ENCODE peak calls at places on chromosomes 1 and 21, in four cellular contexts. L is tibial nerve, W is colonic mucosa, Q is IMR-90. K is an unnamed sample.

GRCh38 chr1:228316589-228317387 is 89.8 kb downstream of the TRIM11 start:
- DNase-seq in L (no peak), W (no peak), Q (no peak), K (no peak)

GRCh38 chr1:53619088-53619810 is 119.7 kb downstream of the GLIS1 start:
- DNase-seq in L (no peak), W (no peak), Q (no peak), K (no peak)

GRCh38 chr1:1419363-1419811 is 1.7 kb downstream of the ANKRD65 start:
- DNase-seq in L (no peak), W (no peak), Q (no peak), K (peak; percentile 3)

GRCh38 chr1:52928083-52928404 is 968 bp downstream of the SCP2 start:
- DNase-seq in L (no peak), W (no peak), Q (no peak), K (no peak)

GRCh38 chr1:237166031-237166430 is 124.0 kb downstream of the RYR2 start:
- DNase-seq in L (no peak), W (no peak), Q (no peak), K (no peak)

GRCh38 chr1:157132111-157132510 is 6.1 kb downstream of the ETV3 start:
- DNase-seq in L (no peak), W (no peak), Q (no peak), K (no peak)

GRCh38 chr1:178609015-178609414 is 96.1 kb downstream of the TEX35 start:
- DNase-seq in L (no peak), W (no peak), Q (peak; percentile 92), K (no peak)

GRCh38 chr1:205279986-205280385 is 41.6 kb downstream of the NUAK2 start:
- DNase-seq in L (no peak), W (no peak), Q (no peak), K (no peak)

GRCh38 chr1:221759436-221759835 is 17.5 kb upstream of the DUSP10 start:
- DNase-seq in L (no peak), W (no peak), Q (peak; percentile 66), K (no peak)

DNA sequence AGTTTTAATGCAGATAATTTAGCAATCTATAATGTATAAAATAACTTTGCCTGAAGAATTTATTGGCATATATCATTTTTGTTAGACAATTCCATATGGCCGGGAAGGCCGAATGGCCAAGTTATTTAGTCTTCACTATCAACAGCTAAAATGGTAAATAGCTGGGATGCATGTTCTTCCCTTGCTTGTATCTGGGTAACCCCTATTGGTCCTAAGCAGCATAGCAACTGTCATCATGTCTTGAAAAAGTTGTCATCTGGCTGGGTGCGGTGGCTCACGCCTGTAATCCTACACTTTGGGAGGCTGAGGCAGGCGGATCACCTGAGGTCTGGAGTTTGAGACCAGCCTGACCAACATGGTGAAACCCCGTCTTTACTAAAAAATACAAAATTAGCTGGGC is 340.0 kb upstream of the DPYD start:
- DNase-seq in L (no peak), W (no peak), Q (no peak), K (no peak)
- TF ChIP-seq CTCF in L (no peak), W (no peak), Q (no peak), K (no peak)

GRCh38 chr1:17503146-17503545 is 36.4 kb upstream of the ARHGEF10L start:
- DNase-seq in L (no peak), W (no peak), Q (no peak), K (no peak)

GRCh38 chr1:17511188-17511587 is 28.3 kb upstream of the ARHGEF10L start:
- DNase-seq in L (no peak), W (no peak), Q (no peak), K (no peak)

GRCh38 chr1:17510138-17510537 is 29.4 kb upstream of the ARHGEF10L start:
- DNase-seq in L (no peak), W (no peak), Q (no peak), K (no peak)

GRCh38 chr1:17509320-17509719 is 30.2 kb upstream of the ARHGEF10L start:
- DNase-seq in L (no peak), W (no peak), Q (no peak), K (no peak)

DNA sequence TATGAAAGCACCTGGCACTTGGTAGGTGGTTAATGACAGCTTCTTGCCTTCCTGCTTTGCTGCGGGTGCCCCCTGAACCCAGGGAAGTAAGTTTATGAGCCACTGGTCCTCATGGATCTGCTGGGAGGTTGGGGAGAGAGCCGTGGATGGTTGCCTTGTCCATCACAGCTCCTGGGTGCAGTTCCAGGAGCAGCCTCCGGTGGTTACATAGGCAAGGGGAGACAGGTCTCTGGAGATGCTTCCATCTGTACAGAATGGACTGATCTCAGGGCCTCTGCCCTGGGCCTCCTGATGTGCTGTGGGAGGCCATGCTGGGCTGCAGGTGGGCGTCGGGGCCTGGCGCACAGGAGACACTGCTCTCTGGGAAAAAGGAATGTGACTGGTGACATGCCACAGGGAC is 31.6 kb upstream of the ARHGEF10L start:
- DNase-seq in L (no peak), W (no peak), Q (no peak), K (no peak)
- TF ChIP-seq CTCF in L (no peak), W (no peak), Q (no peak), K (no peak)

DNA sequence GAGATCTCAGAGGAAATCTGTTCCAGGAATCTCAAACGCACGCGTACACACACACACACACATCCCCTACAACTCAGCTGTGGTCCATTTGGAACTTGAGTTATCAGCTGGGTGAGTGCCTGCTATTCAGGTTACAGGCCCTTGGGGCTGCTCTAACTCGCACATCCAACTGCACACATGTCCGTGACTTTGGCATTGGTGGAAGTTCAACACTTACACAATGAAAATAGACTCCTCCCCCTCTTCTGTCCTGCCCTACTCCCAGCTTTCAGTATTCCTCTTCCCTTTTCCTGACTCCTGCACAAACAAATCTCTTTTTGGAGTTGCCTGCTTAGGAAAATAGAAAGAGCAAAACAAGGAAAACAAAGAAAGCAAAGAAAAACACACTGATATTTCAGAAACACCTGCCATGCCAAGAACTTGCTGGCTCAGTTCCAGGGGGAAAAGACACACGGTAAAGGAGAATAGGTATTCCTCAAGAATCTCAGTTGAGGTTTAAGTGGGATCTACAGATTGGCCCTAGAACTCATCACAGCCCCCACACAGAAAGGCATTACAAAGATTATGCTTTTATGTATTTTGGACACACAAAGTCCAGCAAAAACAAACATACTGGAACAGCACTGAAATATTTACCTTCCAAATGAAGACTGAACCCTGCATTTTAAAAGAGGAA is 140.8 kb downstream of the TGFBR3 start:
- DNase-seq in L (peak; percentile 57), W (no peak), Q (no peak), K (no peak)
- TF ChIP-seq CTCF in L (no peak), W (no peak), Q (no peak), K (no peak)

GRCh38 chr1:239814306-239814881 is 277.3 kb upstream of the FMN2 start:
- DNase-seq in L (no peak), W (no peak), Q (peak; percentile 67), K (no peak)
- TF ChIP-seq CTCF in L (no peak), W (no peak), Q (no peak), K (no peak)

GRCh38 chr21:30839304-30839703 is 9.7 kb upstream of the KRTAP7-1 start:
- DNase-seq in L (no peak), W (peak; percentile 18), Q (no peak), K (no peak)
- TF ChIP-seq CTCF in L (no peak), W (no peak), Q (no peak), K (peak; percentile 29)

GRCh38 chr1:218886472-218886871 is 287.2 kb upstream of the LYPLAL1 start:
- DNase-seq in L (peak; percentile 43), W (no peak), Q (peak; percentile 47), K (no peak)
- TF ChIP-seq CTCF in L (no peak), W (no peak), Q (no peak), K (no peak)

K was measured in D721Med.